ENCODE peak calls at places on chromosome 13, in four cellular contexts. O is HepG2, I is K562, G is H1. K is an unnamed sample.

GRCh38 chr13:28568286-28568685 is 73.4 kb upstream of the FLT1 start:
- DNase-seq in G (no peak), I (peak; percentile 78), O (no peak), K (no peak)

GRCh38 chr13:110327036-110327790 is 20.1 kb downstream of the COL4A2 start:
- DNase-seq in G (no peak), O (no peak), I (no peak), K (no peak)

GRCh38 chr13:95181586-95181985 is 119.7 kb downstream of the ABCC4 start:
- DNase-seq in I (peak; percentile 37), G (no peak), O (no peak), K (no peak)

GRCh38 chr13:86684402-86684801 is 885.2 kb upstream of the SLITRK6 start:
- DNase-seq in G (no peak), O (no peak), I (no peak), K (no peak)

GRCh38 chr13:98997738-98998641 is 20.1 kb upstream of the DOCK9 start:
- DNase-seq in G (no peak), O (no peak), I (no peak), K (peak; percentile 4)

GRCh38 chr13:57918913-57919312 is 287.4 kb downstream of the PCDH17 start:
- DNase-seq in O (no peak), G (no peak), I (no peak), K (no peak)

GRCh38 chr13:100588350-100589177 is at the start of gene GGACT:
- DNase-seq in G (peak; percentile 43), O (peak; percentile 37), I (peak; percentile 84), K (peak; percentile 62)

GRCh38 chr13:20492641-20493040 is 33.0 kb downstream of the CRYL1 start:
- DNase-seq in O (peak; percentile 46), I (peak; percentile 53), G (no peak), K (peak; percentile 52)

GRCh38 chr13:91383836-91384235 is 14.6 kb upstream of the GPC5 start:
- DNase-seq in I (no peak), O (no peak), G (no peak), K (no peak)

GRCh38 chr13:104773775-104774174 is 1707.6 kb upstream of the SLC10A2 start:
- DNase-seq in G (no peak), O (peak; percentile 8), I (peak; percentile 1), K (peak; percentile 12)

GRCh38 chr13:59111711-59112110 is 1052.0 kb downstream of the DIAPH3 start:
- DNase-seq in G (no peak), I (no peak), O (no peak), K (no peak)

GRCh38 chr13:28528848-28529247 is 33.9 kb upstream of the FLT1 start:
- DNase-seq in G (no peak), I (no peak), O (no peak), K (no peak)

GRCh38 chr13:111638233-111638632 is 317.8 kb downstream of the TEX29 start:
- DNase-seq in O (no peak), I (no peak), G (no peak), K (no peak)

GRCh38 chr13:52617070-52618060 is 24.9 kb upstream of the HNRNPA1L2 start:
- DNase-seq in G (peak; percentile 57), O (peak; percentile 82), I (peak; percentile 86), K (peak; percentile 82)

GRCh38 chr13:91406619-91407018 is 8.2 kb downstream of the GPC5 start:
- DNase-seq in I (peak; percentile 93), G (peak; percentile 31), O (peak; percentile 79), K (peak; percentile 2)

GRCh38 chr13:32262165-32262564 is 53.0 kb downstream of the ZAR1L start:
- DNase-seq in G (no peak), O (no peak), I (no peak), K (no peak)

GRCh38 chr13:57527114-57527770 is 104.3 kb upstream of the PCDH17 start:
- DNase-seq in O (no peak), G (no peak), I (no peak), K (no peak)

GRCh38 chr13:44347301-44347700 is 26.3 kb upstream of the SERP2 start:
- DNase-seq in O (no peak), I (no peak), G (no peak), K (no peak)

GRCh38 chr13:44416297-44416696 is 42.7 kb downstream of the SERP2 start:
- DNase-seq in O (no peak), G (no peak), I (no peak), K (no peak)

GRCh38 chr13:28268800-28269223 is 130.5 kb downstream of the PAN3 start:
- DNase-seq in G (no peak), O (no peak), I (no peak), K (no peak)

GRCh38 chr13:50589651-50590054 is 253.8 kb downstream of the DLEU7 start:
- DNase-seq in G (no peak), I (no peak), O (no peak), K (no peak)

GRCh38 chr13:18959996-18960395 is 221.6 kb downstream of the TUBA3C start:
- DNase-seq in O (no peak), G (no peak), I (no peak), K (no peak)

GRCh38 chr13:111906306-111906705 is 160.6 kb upstream of the SOX1 start:
- DNase-seq in O (no peak), G (no peak), I (no peak), K (no peak)

GRCh38 chr13:80055804-80056203 is 285.1 kb downstream of the SPRY2 start:
- DNase-seq in I (no peak), G (no peak), O (no peak), K (no peak)

GRCh38 chr13:54563286-54563685 is 1534.7 kb downstream of the OLFM4 start:
- DNase-seq in G (no peak), O (no peak), I (no peak), K (no peak)

GRCh38 chr13:31947506-31947905 is 84.1 kb upstream of the FRY start:
- DNase-seq in I (no peak), O (no peak), G (no peak), K (no peak)

GRCh38 chr13:44865722-44866484 is 123.4 kb downstream of the NUFIP1 start:
- DNase-seq in I (no peak), O (no peak), G (no peak), K (no peak)

GRCh38 chr13:99083976-99084375 is 106.1 kb upstream of the DOCK9 start:
- DNase-seq in G (no peak), O (no peak), I (no peak), K (no peak)

GRCh38 chr13:48731957-48732569 is 78.3 kb downstream of the CYSLTR2 start:
- DNase-seq in O (peak; percentile 11), I (peak; percentile 55), G (peak; percentile 15), K (peak; percentile 25)

GRCh38 chr13:38045278-38046048 is 175.9 kb upstream of the TRPC4 start:
- DNase-seq in O (peak; percentile 2), I (peak; percentile 69), G (peak; percentile 23), K (no peak)

GRCh38 chr13:22828081-22828480 is 352.7 kb upstream of the SGCG start:
- DNase-seq in I (peak; percentile 13), G (no peak), O (no peak), K (no peak)

GRCh38 chr13:44293908-44294735 is 79.5 kb upstream of the SERP2 start:
- DNase-seq in I (no peak), G (no peak), O (no peak), K (no peak)

GRCh38 chr13:101424381-101425155 is 8.3 kb upstream of the NALCN start:
- DNase-seq in O (peak; percentile 17), I (no peak), G (no peak), K (no peak)

GRCh38 chr13:51999525-51999924 is 11.7 kb downstream of the ATP7B start:
- DNase-seq in G (no peak), I (no peak), O (no peak), K (no peak)

DNA sequence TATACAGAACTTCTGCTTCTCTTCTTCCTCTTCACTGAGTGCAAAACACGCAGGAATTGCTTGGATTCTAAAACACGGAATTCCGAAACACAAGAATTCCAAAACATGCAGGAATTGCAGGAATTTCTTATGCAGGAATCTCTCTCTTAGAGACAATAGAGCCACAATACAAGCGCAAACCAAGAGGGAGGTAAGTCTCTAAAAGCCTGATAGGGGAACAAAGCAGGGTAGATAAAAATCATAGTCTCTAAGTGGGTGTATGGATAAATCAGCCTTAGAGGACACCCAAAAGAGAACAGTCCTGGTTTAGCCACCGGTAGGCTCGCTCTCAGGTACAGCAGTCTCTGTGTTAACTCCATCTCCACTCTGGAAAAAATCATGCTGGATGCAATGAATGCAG is 112.9 kb downstream of the LHFPL6 start:
- DNase-seq in O (no peak), I (no peak), G (no peak), K (no peak)
- TF ChIP-seq PHF8 in O (no peak), I (no peak), G (no peak), K (no peak)

DNA sequence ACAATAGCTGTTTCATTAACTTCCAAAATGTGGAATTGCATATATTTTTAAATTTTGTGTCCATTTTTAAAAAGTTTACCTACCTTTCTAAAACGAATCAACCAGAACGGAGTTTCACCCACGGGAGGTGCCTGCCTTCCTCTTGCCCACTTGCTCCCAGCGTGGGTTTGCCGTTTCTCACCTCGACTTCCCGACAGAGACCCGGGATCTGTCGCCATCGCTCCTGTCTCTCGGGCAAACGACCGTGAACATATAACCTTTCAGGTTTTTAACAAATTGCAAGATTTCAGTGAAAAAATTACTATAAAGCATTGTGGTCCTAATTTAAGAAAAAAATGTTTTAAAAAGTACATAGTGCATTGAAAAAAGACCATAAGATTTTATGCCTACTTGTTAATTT is 4.2 kb downstream of the TMEM255B start:
- DNase-seq in O (no peak), I (no peak), G (no peak), K (no peak)
- TF ChIP-seq PHF8 in O (no peak), I (no peak), G (no peak), K (no peak)

DNA sequence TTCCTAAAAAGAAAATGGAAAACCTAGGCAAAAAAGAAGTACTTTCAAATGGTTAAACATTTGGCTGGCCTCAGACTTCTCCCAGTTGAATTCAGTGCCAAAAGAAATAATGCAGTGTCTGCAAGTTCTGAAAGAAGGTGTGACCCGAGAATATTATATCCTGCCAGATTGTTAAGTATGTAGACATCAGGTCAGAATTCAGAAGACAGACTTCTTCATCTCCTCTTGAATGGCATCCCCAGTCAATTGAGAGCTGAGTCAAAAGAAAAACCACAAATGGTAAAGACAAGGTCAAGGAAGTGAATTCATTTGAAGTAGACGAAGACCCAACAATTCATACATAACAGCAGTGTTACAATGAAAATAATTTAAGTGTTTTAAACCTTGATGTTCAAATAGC is 194.5 kb downstream of the NBEA start:
- DNase-seq in G (no peak), O (no peak), I (no peak), K (no peak)
- TF ChIP-seq PHF8 in G (no peak), O (no peak), I (no peak), K (no peak)

GRCh38 chr13:113299951-113300350 is 2.9 kb downstream of the LAMP1 start:
- DNase-seq in G (no peak), O (peak; percentile 91), I (no peak), K (no peak)

GRCh38 chr13:113296842-113297369 is at the start of gene LAMP1:
- DNase-seq in O (peak; percentile 89), G (peak; percentile 92), I (peak; percentile 96), K (peak; percentile 84)

GRCh38 chr13:113291997-113292862 is 4.8 kb upstream of the LAMP1 start:
- DNase-seq in G (no peak), I (peak; percentile 55), O (no peak), K (no peak)

GRCh38 chr13:113298001-113298945 is 1.2 kb downstream of the LAMP1 start:
- DNase-seq in G (no peak), I (peak; percentile 70), O (no peak), K (no peak)

DNA sequence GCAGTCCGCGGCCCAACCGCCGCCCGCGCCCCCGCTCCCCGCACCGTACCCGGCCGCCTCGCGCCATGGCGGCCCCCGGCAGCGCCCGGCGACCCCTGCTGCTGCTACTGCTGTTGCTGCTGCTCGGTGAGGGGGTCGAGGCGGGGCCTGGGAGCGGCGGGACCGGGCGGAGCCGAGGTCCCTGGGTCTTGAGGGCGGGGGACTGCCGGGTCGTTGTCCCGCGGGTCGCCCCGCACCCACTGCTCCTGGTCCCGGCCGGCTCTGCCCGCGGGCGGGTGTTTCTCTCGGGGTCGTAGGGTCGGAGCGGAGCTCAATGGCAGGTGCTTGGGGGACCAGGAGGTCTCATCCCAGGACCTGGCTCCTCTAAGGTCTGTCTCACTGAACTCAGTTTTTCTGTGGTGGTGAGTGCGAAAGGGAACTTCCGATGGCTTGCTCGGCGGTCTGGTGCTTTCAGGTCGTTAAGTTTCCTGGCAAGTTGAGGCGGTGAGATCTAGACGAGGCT is 382 bp downstream of the LAMP1 start:
- DNase-seq in I (peak; percentile 40), G (no peak), O (no peak), K (no peak)
- TF ChIP-seq PHF8 in I (no peak), G (peak; percentile 12), O (no peak), K (no peak)

K was measured in A549.